ENCODE peak calls at places on chromosome 18, in ten cellular contexts. One of them, this sample, is unnamed.

GRCh38 chr18:55478301-55478660 is 109.7 kb downstream of the TCF4 start:
- DNase-seq in cardiac muscle cell: peak; percentile 28
- DNase-seq in HCT116: no peak
- DNase-seq in AG04449: no peak
- DNase-seq in NB4: no peak
- DNase-seq in mesothelial cell of epicardium: no peak
- DNase-seq in body of pancreas: no peak
- DNase-seq in WTC11: no peak
- DNase-seq in IMR-90: peak; percentile 18
- DNase-seq in GM20000: no peak
- DNase-seq in this sample: no peak

GRCh38 chr18:3603460-3604259 is 153.7 kb downstream of the TGIF1 start:
- DNase-seq in cardiac muscle cell: peak; percentile 96
- DNase-seq in HCT116: peak; percentile 94
- DNase-seq in AG04449: peak; percentile 97
- DNase-seq in NB4: peak; percentile 85
- DNase-seq in mesothelial cell of epicardium: no peak
- DNase-seq in body of pancreas: peak; percentile 78
- DNase-seq in WTC11: peak; percentile 59
- DNase-seq in IMR-90: peak; percentile 99
- DNase-seq in GM20000: no peak
- DNase-seq in this sample: no peak

GRCh38 chr18:21725201-21725600 is 15.4 kb upstream of the MIB1 start:
- DNase-seq in cardiac muscle cell: no peak
- DNase-seq in HCT116: no peak
- DNase-seq in AG04449: no peak
- DNase-seq in NB4: no peak
- DNase-seq in mesothelial cell of epicardium: no peak
- DNase-seq in body of pancreas: no peak
- DNase-seq in WTC11: no peak
- DNase-seq in IMR-90: no peak
- DNase-seq in GM20000: no peak
- DNase-seq in this sample: no peak

GRCh38 chr18:487371-487770 is 13.1 kb downstream of the COLEC12 start:
- DNase-seq in cardiac muscle cell: peak; percentile 64
- DNase-seq in HCT116: no peak
- DNase-seq in AG04449: no peak
- DNase-seq in NB4: no peak
- DNase-seq in mesothelial cell of epicardium: no peak
- DNase-seq in body of pancreas: no peak
- DNase-seq in WTC11: no peak
- DNase-seq in IMR-90: peak; percentile 46
- DNase-seq in GM20000: no peak
- DNase-seq in this sample: no peak

GRCh38 chr18:61821748-61822147 is 71.1 kb downstream of the RNF152 start:
- DNase-seq in cardiac muscle cell: no peak
- DNase-seq in HCT116: no peak
- DNase-seq in AG04449: no peak
- DNase-seq in NB4: no peak
- DNase-seq in mesothelial cell of epicardium: no peak
- DNase-seq in body of pancreas: no peak
- DNase-seq in WTC11: no peak
- DNase-seq in IMR-90: no peak
- DNase-seq in GM20000: no peak
- DNase-seq in this sample: no peak

GRCh38 chr18:79010802-79011201 is 31.2 kb downstream of the SALL3 start:
- DNase-seq in cardiac muscle cell: no peak
- DNase-seq in HCT116: no peak
- DNase-seq in AG04449: no peak
- DNase-seq in NB4: no peak
- DNase-seq in mesothelial cell of epicardium: no peak
- DNase-seq in body of pancreas: no peak
- DNase-seq in WTC11: no peak
- DNase-seq in IMR-90: no peak
- DNase-seq in GM20000: no peak
- DNase-seq in this sample: no peak

GRCh38 chr18:46073474-46074331 is 1.6 kb upstream of the PSTPIP2 start:
- DNase-seq in cardiac muscle cell: peak; percentile 76
- DNase-seq in HCT116: peak; percentile 51
- DNase-seq in AG04449: no peak
- DNase-seq in NB4: peak; percentile 66
- DNase-seq in mesothelial cell of epicardium: no peak
- DNase-seq in body of pancreas: peak; percentile 44
- DNase-seq in WTC11: peak; percentile 36
- DNase-seq in IMR-90: peak; percentile 69
- DNase-seq in GM20000: peak; percentile 59
- DNase-seq in this sample: peak; percentile 70

GRCh38 chr18:644395-645004 is 13.0 kb upstream of the TYMS start:
- DNase-seq in cardiac muscle cell: no peak
- DNase-seq in HCT116: no peak
- DNase-seq in AG04449: no peak
- DNase-seq in NB4: peak; percentile 25
- DNase-seq in mesothelial cell of epicardium: no peak
- DNase-seq in body of pancreas: no peak
- DNase-seq in WTC11: no peak
- DNase-seq in IMR-90: no peak
- DNase-seq in GM20000: no peak
- DNase-seq in this sample: no peak

GRCh38 chr18:22640281-22640842 is 222.6 kb upstream of the CTAGE1 start:
- DNase-seq in cardiac muscle cell: no peak
- DNase-seq in HCT116: no peak
- DNase-seq in AG04449: no peak
- DNase-seq in NB4: no peak
- DNase-seq in mesothelial cell of epicardium: no peak
- DNase-seq in body of pancreas: no peak
- DNase-seq in WTC11: no peak
- DNase-seq in IMR-90: no peak
- DNase-seq in GM20000: no peak
- DNase-seq in this sample: no peak

GRCh38 chr18:59851784-59852399 is 47.9 kb upstream of the PMAIP1 start:
- DNase-seq in cardiac muscle cell: no peak
- DNase-seq in HCT116: no peak
- DNase-seq in AG04449: no peak
- DNase-seq in NB4: no peak
- DNase-seq in mesothelial cell of epicardium: no peak
- DNase-seq in body of pancreas: no peak
- DNase-seq in WTC11: no peak
- DNase-seq in IMR-90: no peak
- DNase-seq in GM20000: no peak
- DNase-seq in this sample: no peak

GRCh38 chr18:45628979-45629958 is 14.0 kb downstream of the SLC14A2 start:
- DNase-seq in cardiac muscle cell: peak; percentile 45
- DNase-seq in HCT116: no peak
- DNase-seq in AG04449: no peak
- DNase-seq in NB4: peak; percentile 50
- DNase-seq in mesothelial cell of epicardium: no peak
- DNase-seq in body of pancreas: no peak
- DNase-seq in WTC11: no peak
- DNase-seq in IMR-90: peak; percentile 38
- DNase-seq in GM20000: no peak
- DNase-seq in this sample: no peak

GRCh38 chr18:70578480-70578879 is 289.6 kb downstream of the SOCS6 start:
- DNase-seq in cardiac muscle cell: no peak
- DNase-seq in HCT116: no peak
- DNase-seq in AG04449: no peak
- DNase-seq in NB4: peak; percentile 4
- DNase-seq in mesothelial cell of epicardium: no peak
- DNase-seq in body of pancreas: no peak
- DNase-seq in WTC11: peak; percentile 19
- DNase-seq in IMR-90: no peak
- DNase-seq in GM20000: no peak
- DNase-seq in this sample: peak; percentile 15
- TF ChIP-seq CTCF in cardiac muscle cell: no peak
- TF ChIP-seq CTCF in HCT116: peak; percentile 61
- TF ChIP-seq CTCF in AG04449: no peak
- TF ChIP-seq CTCF in NB4: no peak
- TF ChIP-seq CTCF in mesothelial cell of epicardium: no peak
- TF ChIP-seq CTCF in body of pancreas: no peak
- TF ChIP-seq CTCF in WTC11: no peak
- TF ChIP-seq CTCF in IMR-90: no peak
- TF ChIP-seq CTCF in GM20000: no peak
- TF ChIP-seq CTCF in this sample: peak; percentile 35

DNA sequence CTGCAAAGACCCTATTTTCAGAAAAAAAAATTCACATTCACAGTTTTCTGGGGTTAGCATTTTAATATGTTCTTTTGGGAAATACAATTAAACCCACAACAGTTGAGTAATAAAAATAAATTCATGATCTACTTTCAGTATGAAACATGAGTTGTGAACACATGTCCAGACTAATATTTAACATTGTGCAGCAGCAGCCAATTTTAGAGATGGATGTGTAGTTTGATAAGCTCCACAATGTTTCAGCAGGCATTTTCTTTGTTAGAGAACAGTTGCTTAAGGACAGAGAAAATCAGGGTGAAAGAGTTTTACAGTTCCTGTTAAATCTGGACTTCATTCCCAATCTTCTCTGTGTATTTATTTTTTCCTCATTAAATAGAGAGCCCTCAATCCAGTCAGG is 519.5 kb downstream of the PIK3C3 start:
- DNase-seq in cardiac muscle cell: no peak
- DNase-seq in HCT116: no peak
- DNase-seq in AG04449: no peak
- DNase-seq in NB4: no peak
- DNase-seq in mesothelial cell of epicardium: no peak
- DNase-seq in body of pancreas: no peak
- DNase-seq in WTC11: no peak
- DNase-seq in IMR-90: no peak
- DNase-seq in GM20000: no peak
- DNase-seq in this sample: no peak
- TF ChIP-seq CTCF in cardiac muscle cell: no peak
- TF ChIP-seq CTCF in HCT116: no peak
- TF ChIP-seq CTCF in AG04449: no peak
- TF ChIP-seq CTCF in NB4: no peak
- TF ChIP-seq CTCF in mesothelial cell of epicardium: no peak
- TF ChIP-seq CTCF in body of pancreas: no peak
- TF ChIP-seq CTCF in WTC11: no peak
- TF ChIP-seq CTCF in IMR-90: no peak
- TF ChIP-seq CTCF in GM20000: no peak
- TF ChIP-seq CTCF in this sample: no peak

GRCh38 chr18:27005589-27005988 is 140.1 kb upstream of the AQP4 start:
- DNase-seq in cardiac muscle cell: peak; percentile 9
- DNase-seq in HCT116: peak; percentile 10
- DNase-seq in AG04449: no peak
- DNase-seq in NB4: peak; percentile 31
- DNase-seq in mesothelial cell of epicardium: no peak
- DNase-seq in body of pancreas: no peak
- DNase-seq in WTC11: no peak
- DNase-seq in IMR-90: no peak
- DNase-seq in GM20000: peak; percentile 8
- DNase-seq in this sample: no peak
- TF ChIP-seq CTCF in cardiac muscle cell: peak; percentile 35
- TF ChIP-seq CTCF in HCT116: peak; percentile 57
- TF ChIP-seq CTCF in AG04449: peak; percentile 21
- TF ChIP-seq CTCF in NB4: peak; percentile 38
- TF ChIP-seq CTCF in mesothelial cell of epicardium: no peak
- TF ChIP-seq CTCF in body of pancreas: no peak
- TF ChIP-seq CTCF in WTC11: peak; percentile 14
- TF ChIP-seq CTCF in IMR-90: no peak
- TF ChIP-seq CTCF in GM20000: peak; percentile 9
- TF ChIP-seq CTCF in this sample: peak; percentile 59

DNA sequence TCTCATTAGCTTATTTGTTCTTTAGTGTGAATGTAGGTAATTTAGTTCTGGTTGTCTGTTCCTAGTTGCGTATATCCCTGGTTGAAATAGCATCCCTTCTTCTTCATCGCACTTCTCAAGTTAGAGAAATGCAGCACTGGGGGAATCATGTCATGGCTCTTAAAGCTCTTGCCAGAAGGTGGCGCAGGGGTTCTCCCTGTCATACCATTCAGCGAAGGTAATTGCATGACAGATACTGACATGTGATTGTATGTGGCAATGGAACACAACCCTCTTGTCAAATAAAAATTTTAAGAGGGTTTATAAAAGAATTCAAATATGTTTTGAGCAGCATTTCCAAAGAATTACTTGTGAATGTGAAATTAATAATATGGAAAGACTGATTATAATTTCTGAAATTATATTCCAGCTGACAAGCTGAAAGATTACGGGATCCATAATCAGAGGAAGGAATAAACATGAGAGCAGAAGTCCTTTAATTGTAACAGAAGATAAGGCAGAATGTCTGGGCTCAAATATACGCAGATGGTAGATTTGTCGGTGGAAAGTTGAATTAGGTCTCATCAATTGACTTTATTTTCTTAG is 411.7 kb downstream of the DSEL start:
- DNase-seq in cardiac muscle cell: peak; percentile 71
- DNase-seq in HCT116: no peak
- DNase-seq in AG04449: peak; percentile 16
- DNase-seq in NB4: peak; percentile 64
- DNase-seq in mesothelial cell of epicardium: peak; percentile 31
- DNase-seq in body of pancreas: peak; percentile 79
- DNase-seq in WTC11: peak; percentile 74
- DNase-seq in IMR-90: peak; percentile 66
- DNase-seq in GM20000: no peak
- DNase-seq in this sample: peak; percentile 60
- TF ChIP-seq CTCF in cardiac muscle cell: peak; percentile 87
- TF ChIP-seq CTCF in HCT116: peak; percentile 24
- TF ChIP-seq CTCF in AG04449: peak; percentile 81
- TF ChIP-seq CTCF in NB4: peak; percentile 75
- TF ChIP-seq CTCF in mesothelial cell of epicardium: peak; percentile 31
- TF ChIP-seq CTCF in body of pancreas: peak; percentile 63
- TF ChIP-seq CTCF in WTC11: peak; percentile 33
- TF ChIP-seq CTCF in IMR-90: peak; percentile 72
- TF ChIP-seq CTCF in GM20000: peak; percentile 56
- TF ChIP-seq CTCF in this sample: peak; percentile 85

DNA sequence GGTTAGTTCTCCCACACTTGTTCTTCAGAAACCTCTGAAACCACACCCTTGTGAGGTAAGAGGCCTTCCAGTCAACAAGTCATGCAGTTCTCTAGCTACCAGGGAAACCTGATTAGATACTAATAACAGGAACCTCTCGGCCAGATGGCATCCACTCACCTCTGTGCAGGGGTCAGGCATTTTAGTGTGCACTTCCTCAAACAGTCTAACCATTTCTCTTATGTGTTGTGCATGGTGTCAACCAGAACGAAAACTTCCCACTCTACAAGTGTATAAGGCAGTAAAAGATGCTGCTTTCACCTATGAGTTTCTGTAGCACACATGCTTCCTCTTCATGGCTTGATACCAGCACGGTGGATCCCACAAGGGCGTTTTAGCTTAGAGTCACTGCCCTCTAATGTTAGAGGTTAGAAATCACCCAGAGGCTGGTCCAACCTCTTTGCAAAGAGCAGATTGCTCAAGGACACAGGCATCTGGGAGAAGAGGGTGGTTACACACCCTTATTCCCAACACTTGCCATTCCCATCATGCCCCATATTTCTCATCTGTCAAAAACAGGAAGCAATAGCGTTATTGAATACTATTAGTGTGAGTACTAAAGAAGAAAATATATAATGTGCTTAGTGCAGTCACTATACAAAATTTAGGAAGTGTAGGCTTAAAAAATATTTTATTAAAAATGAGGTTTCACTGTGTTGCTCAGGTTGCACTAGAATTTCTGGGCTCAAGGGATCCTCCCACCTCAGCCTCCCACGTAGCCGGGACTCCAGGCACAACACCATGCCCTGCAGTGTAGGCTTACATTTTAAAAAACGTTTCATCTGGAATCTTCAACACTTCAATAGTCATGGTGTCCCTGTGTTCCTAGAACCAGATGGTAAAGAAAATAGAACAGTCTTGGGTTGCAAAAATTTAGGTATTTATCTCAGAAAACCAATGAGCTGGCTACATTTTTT is 34.5 kb upstream of the RAB31 start:
- DNase-seq in cardiac muscle cell: peak; percentile 81
- DNase-seq in HCT116: peak; percentile 90
- DNase-seq in AG04449: no peak
- DNase-seq in NB4: peak; percentile 77
- DNase-seq in mesothelial cell of epicardium: no peak
- DNase-seq in body of pancreas: peak; percentile 85
- DNase-seq in WTC11: no peak
- DNase-seq in IMR-90: peak; percentile 58
- DNase-seq in GM20000: peak; percentile 86
- DNase-seq in this sample: no peak
- TF ChIP-seq CTCF in cardiac muscle cell: peak; percentile 52
- TF ChIP-seq CTCF in HCT116: peak; percentile 24
- TF ChIP-seq CTCF in AG04449: peak; percentile 41
- TF ChIP-seq CTCF in NB4: peak; percentile 42
- TF ChIP-seq CTCF in mesothelial cell of epicardium: no peak
- TF ChIP-seq CTCF in body of pancreas: peak; percentile 11
- TF ChIP-seq CTCF in WTC11: no peak
- TF ChIP-seq CTCF in IMR-90: peak; percentile 49
- TF ChIP-seq CTCF in GM20000: no peak
- TF ChIP-seq CTCF in this sample: no peak

This sample was measured in neural crest cell.